ENCODE peak calls at places on chromosomes 1 and 21, in four cellular contexts. L is transverse colon; Y is neural progenitor cell; P is activated naive CD4-positive, alpha-beta T cell. V is an unnamed sample.
A peak's percentile ranks its signal among the peaks of the same experiment; 100 is the strongest.

GRCh38 chr1:193754732-193755427 is 568.5 kb upstream of the B3GALT2 start:
- DNase-seq in L (no peak), Y (no peak), P (no peak), V (no peak)

GRCh38 chr21:20661221-20661620 is 337.0 kb upstream of the NCAM2 start:
- DNase-seq in L (no peak), Y (peak; percentile 22), P (no peak), V (no peak)

GRCh38 chr1:79040424-79041089 is 34.0 kb upstream of the ADGRL4 start:
- DNase-seq in L (no peak), Y (no peak), P (no peak), V (no peak)

GRCh38 chr1:15188145-15188544 is 34.6 kb downstream of the TMEM51 start:
- DNase-seq in L (no peak), Y (peak; percentile 57), P (no peak), V (peak; percentile 68)

GRCh38 chr1:69991644-69992043 is 213.7 kb downstream of the LRRC40 start:
- DNase-seq in L (no peak), Y (no peak), P (no peak), V (no peak)

GRCh38 chr1:178650950-178651461 is 74.0 kb upstream of the RALGPS2 start:
- DNase-seq in L (peak; percentile 33), Y (no peak), P (no peak), V (peak; percentile 83)

GRCh38 chr1:112935474-112936289 is 20.3 kb downstream of the SLC16A1 start:
- DNase-seq in L (no peak), Y (no peak), P (no peak), V (no peak)

GRCh38 chr1:159141584-159142518 is 29.6 kb upstream of the CADM3 start:
- DNase-seq in L (no peak), Y (peak; percentile 90), P (no peak), V (no peak)

GRCh38 chr1:57839067-57839466 is 415.2 kb upstream of the DAB1 start:
- DNase-seq in L (no peak), Y (no peak), P (no peak), V (no peak)

GRCh38 chr1:113681596-113682337 is 77.5 kb downstream of the PHTF1 start:
- DNase-seq in L (no peak), Y (no peak), P (no peak), V (no peak)

GRCh38 chr1:222618001-222618879 is at the start of gene MIA3:
- DNase-seq in L (peak; percentile 34), Y (peak; percentile 91), P (peak; percentile 66), V (peak; percentile 73)

GRCh38 chr1:244653439-244654283 is 735 bp downstream of the DESI2 start:
- DNase-seq in L (peak; percentile 21), Y (peak; percentile 25), P (no peak), V (peak; percentile 37)

GRCh38 chr1:100428160-100428559 is 75.9 kb downstream of the CDC14A start:
- DNase-seq in L (no peak), Y (no peak), P (no peak), V (no peak)